ENCODE peak calls at places on chromosomes 5 and 9, in six cellular contexts. One of them, this sample, is unnamed.

GRCh38 chr5:131280417-131280816 is 16.6 kb downstream of the CDC42SE2 start:
- DNase-seq in dorsolateral prefrontal cortex: no peak
- DNase-seq in IMR-90: no peak
- DNase-seq in hepatocyte: no peak
- DNase-seq in psoas muscle: no peak
- DNase-seq in ovary: no peak
- DNase-seq in this sample: no peak

GRCh38 chr5:52787600-52788504 is at the start of the genes ITGA1 and PELO:
- DNase-seq in dorsolateral prefrontal cortex: peak
- DNase-seq in IMR-90: peak
- DNase-seq in hepatocyte: peak
- DNase-seq in psoas muscle: peak
- DNase-seq in ovary: peak
- DNase-seq in this sample: peak

GRCh38 chr9:131651599-131651998 is 88.3 kb downstream of the RAPGEF1 start:
- DNase-seq in dorsolateral prefrontal cortex: no peak
- DNase-seq in IMR-90: peak
- DNase-seq in hepatocyte: no peak
- DNase-seq in psoas muscle: no peak
- DNase-seq in ovary: no peak
- DNase-seq in this sample: no peak

GRCh38 chr9:123832176-123832575 is 97.8 kb downstream of the DENND1A start:
- DNase-seq in dorsolateral prefrontal cortex: no peak
- DNase-seq in IMR-90: no peak
- DNase-seq in hepatocyte: no peak
- DNase-seq in psoas muscle: no peak
- DNase-seq in ovary: no peak
- DNase-seq in this sample: no peak

GRCh38 chr9:7055201-7055903 is 297.6 kb downstream of the KDM4C start:
- DNase-seq in dorsolateral prefrontal cortex: no peak
- DNase-seq in IMR-90: no peak
- DNase-seq in hepatocyte: no peak
- DNase-seq in psoas muscle: no peak
- DNase-seq in ovary: no peak
- DNase-seq in this sample: no peak

GRCh38 chr5:35205186-35205585 is 25.1 kb downstream of the PRLR start:
- DNase-seq in dorsolateral prefrontal cortex: no peak
- DNase-seq in IMR-90: no peak
- DNase-seq in hepatocyte: no peak
- DNase-seq in psoas muscle: no peak
- DNase-seq in ovary: no peak
- DNase-seq in this sample: no peak

GRCh38 chr9:117305454-117305853 is 109.4 kb downstream of the ASTN2 start:
- DNase-seq in dorsolateral prefrontal cortex: no peak
- DNase-seq in IMR-90: no peak
- DNase-seq in hepatocyte: no peak
- DNase-seq in psoas muscle: no peak
- DNase-seq in ovary: no peak
- DNase-seq in this sample: no peak

GRCh38 chr5:160507181-160507811 is 85.6 kb downstream of the PTTG1 start:
- DNase-seq in dorsolateral prefrontal cortex: no peak
- DNase-seq in IMR-90: peak
- DNase-seq in hepatocyte: no peak
- DNase-seq in psoas muscle: no peak
- DNase-seq in ovary: no peak
- DNase-seq in this sample: peak

GRCh38 chr5:103962023-103962422 is 399.4 kb upstream of the NUDT12 start:
- DNase-seq in dorsolateral prefrontal cortex: no peak
- DNase-seq in IMR-90: no peak
- DNase-seq in hepatocyte: no peak
- DNase-seq in psoas muscle: no peak
- DNase-seq in ovary: no peak
- DNase-seq in this sample: no peak

GRCh38 chr9:2299156-2299842 is 284.2 kb downstream of the SMARCA2 start:
- DNase-seq in dorsolateral prefrontal cortex: no peak
- DNase-seq in IMR-90: no peak
- DNase-seq in hepatocyte: peak
- DNase-seq in psoas muscle: no peak
- DNase-seq in ovary: no peak
- DNase-seq in this sample: no peak

GRCh38 chr9:131273146-131273545 is 3.2 kb downstream of the FAM78A start:
- DNase-seq in dorsolateral prefrontal cortex: no peak
- DNase-seq in IMR-90: no peak
- DNase-seq in hepatocyte: no peak
- DNase-seq in psoas muscle: peak
- DNase-seq in ovary: no peak
- DNase-seq in this sample: no peak

GRCh38 chr5:10528056-10528816 is 35.6 kb upstream of the ANKRD33B start:
- DNase-seq in dorsolateral prefrontal cortex: no peak
- DNase-seq in IMR-90: peak
- DNase-seq in hepatocyte: no peak
- DNase-seq in psoas muscle: no peak
- DNase-seq in ovary: no peak
- DNase-seq in this sample: no peak

GRCh38 chr5:124649548-124650501 is 96.6 kb downstream of the ZNF608 start:
- DNase-seq in dorsolateral prefrontal cortex: no peak
- DNase-seq in IMR-90: peak
- DNase-seq in hepatocyte: peak
- DNase-seq in psoas muscle: peak
- DNase-seq in ovary: peak
- DNase-seq in this sample: peak

GRCh38 chr5:96595300-96596090 is 66.7 kb upstream of the CAST start:
- DNase-seq in dorsolateral prefrontal cortex: no peak
- DNase-seq in IMR-90: no peak
- DNase-seq in hepatocyte: no peak
- DNase-seq in psoas muscle: no peak
- DNase-seq in ovary: no peak
- DNase-seq in this sample: no peak

GRCh38 chr5:140988036-140988997 is 22.0 kb downstream of the PCDHAC2 start:
- DNase-seq in dorsolateral prefrontal cortex: no peak
- DNase-seq in IMR-90: no peak
- DNase-seq in hepatocyte: peak
- DNase-seq in psoas muscle: no peak
- DNase-seq in ovary: no peak
- DNase-seq in this sample: no peak

GRCh38 chr9:108207611-108208051 is 648.2 kb downstream of the ACTL7B start:
- DNase-seq in dorsolateral prefrontal cortex: no peak
- DNase-seq in IMR-90: peak
- DNase-seq in hepatocyte: peak
- DNase-seq in psoas muscle: no peak
- DNase-seq in ovary: no peak
- DNase-seq in this sample: no peak

GRCh38 chr9:34995288-34996060 is 5.9 kb downstream of the DNAJB5 start:
- DNase-seq in dorsolateral prefrontal cortex: no peak
- DNase-seq in IMR-90: peak
- DNase-seq in hepatocyte: no peak
- DNase-seq in psoas muscle: peak
- DNase-seq in ovary: no peak
- DNase-seq in this sample: no peak

GRCh38 chr5:122447072-122447471 is 135.0 kb downstream of the SNCAIP start:
- DNase-seq in dorsolateral prefrontal cortex: no peak
- DNase-seq in IMR-90: no peak
- DNase-seq in hepatocyte: no peak
- DNase-seq in psoas muscle: no peak
- DNase-seq in ovary: no peak
- DNase-seq in this sample: no peak

GRCh38 chr9:88378317-88378716 is 9.9 kb upstream of the SPIN1 start:
- DNase-seq in dorsolateral prefrontal cortex: no peak
- DNase-seq in IMR-90: peak
- DNase-seq in hepatocyte: peak
- DNase-seq in psoas muscle: no peak
- DNase-seq in ovary: no peak
- DNase-seq in this sample: no peak

GRCh38 chr5:104177651-104178050 is 615.1 kb upstream of the NUDT12 start:
- DNase-seq in dorsolateral prefrontal cortex: no peak
- DNase-seq in IMR-90: no peak
- DNase-seq in hepatocyte: no peak
- DNase-seq in psoas muscle: no peak
- DNase-seq in ovary: no peak
- DNase-seq in this sample: no peak

GRCh38 chr9:13942695-13943094 is 371.2 kb downstream of the NFIB start:
- DNase-seq in dorsolateral prefrontal cortex: no peak
- DNase-seq in IMR-90: peak
- DNase-seq in hepatocyte: peak
- DNase-seq in psoas muscle: no peak
- DNase-seq in ovary: no peak
- DNase-seq in this sample: peak

GRCh38 chr9:102862478-102862877 is 132.7 kb upstream of the CYLC2 start:
- DNase-seq in dorsolateral prefrontal cortex: no peak
- DNase-seq in IMR-90: no peak
- DNase-seq in hepatocyte: no peak
- DNase-seq in psoas muscle: no peak
- DNase-seq in ovary: no peak
- DNase-seq in this sample: no peak

GRCh38 chr5:126066795-126067321 is 356.4 kb upstream of the GRAMD2B start:
- DNase-seq in dorsolateral prefrontal cortex: no peak
- DNase-seq in IMR-90: no peak
- DNase-seq in hepatocyte: no peak
- DNase-seq in psoas muscle: no peak
- DNase-seq in ovary: no peak
- DNase-seq in this sample: no peak

GRCh38 chr5:158273035-158273434 is 414.1 kb upstream of the CLINT1 start:
- DNase-seq in dorsolateral prefrontal cortex: no peak
- DNase-seq in IMR-90: no peak
- DNase-seq in hepatocyte: no peak
- DNase-seq in psoas muscle: no peak
- DNase-seq in ovary: no peak
- DNase-seq in this sample: no peak

GRCh38 chr9:116516456-116516855 is 170.6 kb upstream of the TRIM32 start:
- DNase-seq in dorsolateral prefrontal cortex: no peak
- DNase-seq in IMR-90: no peak
- DNase-seq in hepatocyte: no peak
- DNase-seq in psoas muscle: no peak
- DNase-seq in ovary: no peak
- DNase-seq in this sample: peak

GRCh38 chr9:757246-757881 is 84.1 kb upstream of the DMRT1 start:
- DNase-seq in dorsolateral prefrontal cortex: no peak
- DNase-seq in IMR-90: peak
- DNase-seq in hepatocyte: peak
- DNase-seq in psoas muscle: no peak
- DNase-seq in ovary: no peak
- DNase-seq in this sample: peak

DNA sequence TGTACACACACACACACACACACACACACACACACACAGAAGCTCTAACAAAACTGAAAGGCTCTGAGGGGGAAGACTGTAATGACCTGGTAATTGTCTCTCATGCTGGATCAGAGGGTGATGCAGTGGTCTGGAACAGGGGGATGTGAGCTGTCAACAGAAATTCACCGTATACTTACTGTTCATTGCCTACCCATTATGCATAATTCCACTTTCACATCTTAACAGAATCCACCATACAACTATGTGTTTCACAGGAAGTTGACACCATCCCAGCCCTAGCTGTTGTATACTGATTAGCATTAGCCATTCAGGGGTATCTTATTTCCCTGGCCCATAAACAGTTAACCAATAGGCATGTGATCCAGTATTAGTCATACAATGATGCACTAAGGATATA is 396.4 kb upstream of the BRINP1 start:
- DNase-seq in dorsolateral prefrontal cortex: no peak
- DNase-seq in IMR-90: no peak
- DNase-seq in hepatocyte: no peak
- DNase-seq in psoas muscle: no peak
- DNase-seq in ovary: no peak
- DNase-seq in this sample: no peak
- H3K4me3 ChIP-seq in dorsolateral prefrontal cortex: no peak
- H3K4me3 ChIP-seq in IMR-90: no peak
- H3K4me3 ChIP-seq in hepatocyte: no peak
- H3K4me3 ChIP-seq in psoas muscle: no peak
- H3K4me3 ChIP-seq in ovary: no peak
- H3K4me3 ChIP-seq in this sample: no peak

DNA sequence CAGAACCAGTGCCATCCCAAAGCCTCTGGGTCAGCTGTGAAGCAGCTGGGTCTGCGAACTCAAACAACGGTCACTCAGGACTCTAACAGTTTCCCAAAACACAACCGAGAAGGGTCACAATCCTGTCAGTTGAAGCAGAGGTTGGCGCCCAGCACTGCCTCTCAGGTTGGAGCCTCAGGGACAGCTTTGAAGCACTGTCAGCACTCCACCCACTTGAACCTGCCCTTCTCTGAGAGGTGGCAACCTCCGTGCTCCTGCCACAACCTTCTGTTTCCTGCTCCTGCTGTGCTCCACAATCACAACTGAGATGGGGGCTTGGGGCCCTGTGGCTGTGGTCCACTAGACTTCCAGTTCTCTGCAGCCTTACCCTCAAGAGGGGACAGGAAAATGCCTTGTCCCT is 21.7 kb upstream of the LCP2 start:
- DNase-seq in dorsolateral prefrontal cortex: no peak
- DNase-seq in IMR-90: no peak
- DNase-seq in hepatocyte: no peak
- DNase-seq in psoas muscle: no peak
- DNase-seq in ovary: no peak
- DNase-seq in this sample: no peak
- TF ChIP-seq CTCF in dorsolateral prefrontal cortex: no peak
- TF ChIP-seq CTCF in IMR-90: no peak
- TF ChIP-seq CTCF in hepatocyte: no peak
- TF ChIP-seq CTCF in psoas muscle: no peak
- TF ChIP-seq CTCF in ovary: no peak
- TF ChIP-seq CTCF in this sample: no peak

GRCh38 chr9:94864862-94865435 is 138.4 kb downstream of the AOPEP start:
- DNase-seq in dorsolateral prefrontal cortex: no peak
- DNase-seq in IMR-90: peak
- DNase-seq in hepatocyte: no peak
- DNase-seq in psoas muscle: no peak
- DNase-seq in ovary: no peak
- DNase-seq in this sample: no peak
- H3K27ac ChIP-seq in dorsolateral prefrontal cortex: no peak
- H3K27ac ChIP-seq in IMR-90: peak
- H3K27ac ChIP-seq in hepatocyte: peak
- H3K27ac ChIP-seq in psoas muscle: peak
- H3K27ac ChIP-seq in ovary: no peak
- H3K27ac ChIP-seq in this sample: peak

DNA sequence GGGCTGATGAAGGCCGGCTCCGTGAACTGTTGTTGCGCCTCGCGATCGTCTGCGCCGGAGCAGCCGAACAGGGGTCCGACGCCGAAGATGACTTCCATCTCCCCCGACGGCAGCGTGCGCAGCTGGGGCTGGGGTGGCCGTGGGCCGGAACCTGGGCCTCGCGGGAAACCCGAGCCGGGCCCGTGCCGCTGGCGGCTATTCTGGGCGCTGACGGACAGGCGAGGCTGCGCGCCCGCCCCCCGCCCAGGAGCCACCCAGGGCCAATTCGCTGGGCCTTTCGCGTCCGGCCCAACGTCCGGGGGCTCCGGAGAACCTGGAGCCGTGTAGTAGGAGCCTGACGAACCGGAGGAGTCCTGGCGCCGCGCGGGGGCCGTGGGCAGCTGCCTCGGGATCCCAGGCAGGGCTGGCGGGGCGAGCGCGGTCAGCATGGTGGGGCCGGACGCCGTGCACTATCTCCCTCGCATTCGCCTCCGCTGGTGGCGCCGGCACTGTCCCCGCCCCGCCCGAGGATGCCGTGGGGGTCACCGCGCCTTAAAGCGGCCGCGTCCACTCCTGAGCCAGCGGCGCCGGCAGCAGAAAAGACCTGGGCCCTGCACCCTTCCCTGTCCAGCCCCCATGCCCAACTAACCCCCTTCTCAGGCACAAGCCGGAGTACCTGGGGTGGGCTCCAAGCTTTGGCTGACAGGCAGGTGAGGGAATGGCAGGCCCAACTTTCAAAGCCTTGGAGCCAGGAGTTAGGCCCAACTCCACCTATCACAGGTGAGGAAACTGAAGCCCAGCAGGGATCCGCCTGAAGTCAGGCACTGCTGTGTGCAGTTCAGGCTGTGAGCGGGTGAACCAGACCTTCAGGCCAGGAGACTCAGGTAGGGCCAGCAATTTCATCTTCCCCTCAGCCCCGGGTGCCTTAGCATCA is at the start of gene PROB1:
- DNase-seq in dorsolateral prefrontal cortex: no peak
- DNase-seq in IMR-90: no peak
- DNase-seq in hepatocyte: no peak
- DNase-seq in psoas muscle: peak
- DNase-seq in ovary: no peak
- DNase-seq in this sample: no peak
- H3K4me3 ChIP-seq in dorsolateral prefrontal cortex: peak
- H3K4me3 ChIP-seq in IMR-90: peak
- H3K4me3 ChIP-seq in hepatocyte: peak
- H3K4me3 ChIP-seq in psoas muscle: peak
- H3K4me3 ChIP-seq in ovary: peak
- H3K4me3 ChIP-seq in this sample: peak

This sample was measured in brain microvascular endothelial cell.